ENCODE peak calls at places on chromosome 21, in ten cellular contexts. One of them, this sample, is unnamed.

GRCh38 chr21:38793926-38794713 is 11.6 kb upstream of the ETS2 start:
- DNase-seq in COR-L47: no peak
- DNase-seq in GM23248: no peak
- DNase-seq in germinal center: no peak
- DNase-seq in CD8-positive, alpha-beta T cell: no peak
- DNase-seq in AG08396: no peak
- DNase-seq in suprapubic skin: no peak
- DNase-seq in CD4-positive, alpha-beta T cell: no peak
- DNase-seq in NCI-H1930: no peak
- DNase-seq in SW480: no peak
- DNase-seq in this sample: no peak

GRCh38 chr21:39471598-39471997 is 19.8 kb downstream of the SH3BGR start:
- DNase-seq in GM23248: no peak
- DNase-seq in CD4-positive, alpha-beta T cell: no peak
- DNase-seq in SW480: no peak
- DNase-seq in germinal center: no peak
- DNase-seq in suprapubic skin: no peak
- DNase-seq in NCI-H1930: no peak
- DNase-seq in CD8-positive, alpha-beta T cell: no peak
- DNase-seq in AG08396: no peak
- DNase-seq in COR-L47: no peak
- DNase-seq in this sample: no peak

GRCh38 chr21:29499734-29500343 is 201.1 kb downstream of the BACH1 start:
- DNase-seq in AG08396: peak
- DNase-seq in COR-L47: peak
- DNase-seq in suprapubic skin: no peak
- DNase-seq in SW480: peak
- DNase-seq in NCI-H1930: no peak
- DNase-seq in germinal center: peak
- DNase-seq in CD4-positive, alpha-beta T cell: no peak
- DNase-seq in CD8-positive, alpha-beta T cell: no peak
- DNase-seq in GM23248: peak
- DNase-seq in this sample: peak

GRCh38 chr21:46112731-46113215 is 14.9 kb downstream of the COL6A2 start:
- DNase-seq in COR-L47: no peak
- DNase-seq in AG08396: no peak
- DNase-seq in suprapubic skin: peak
- DNase-seq in SW480: no peak
- DNase-seq in CD8-positive, alpha-beta T cell: peak
- DNase-seq in NCI-H1930: no peak
- DNase-seq in GM23248: no peak
- DNase-seq in CD4-positive, alpha-beta T cell: no peak
- DNase-seq in germinal center: no peak
- DNase-seq in this sample: no peak

GRCh38 chr21:25885880-25886279 is 151.1 kb downstream of the GABPA start:
- DNase-seq in CD4-positive, alpha-beta T cell: no peak
- DNase-seq in germinal center: no peak
- DNase-seq in NCI-H1930: no peak
- DNase-seq in COR-L47: no peak
- DNase-seq in suprapubic skin: no peak
- DNase-seq in SW480: peak
- DNase-seq in AG08396: no peak
- DNase-seq in CD8-positive, alpha-beta T cell: no peak
- DNase-seq in GM23248: no peak
- DNase-seq in this sample: no peak

GRCh38 chr21:38804617-38805281 is 980 bp upstream of the ETS2 start:
- DNase-seq in NCI-H1930: peak
- DNase-seq in AG08396: peak
- DNase-seq in GM23248: peak
- DNase-seq in CD4-positive, alpha-beta T cell: no peak
- DNase-seq in suprapubic skin: peak
- DNase-seq in germinal center: peak
- DNase-seq in COR-L47: peak
- DNase-seq in CD8-positive, alpha-beta T cell: peak
- DNase-seq in SW480: peak
- DNase-seq in this sample: peak

GRCh38 chr21:46157396-46157986 is 2.1 kb upstream of the FTCD start:
- DNase-seq in suprapubic skin: peak
- DNase-seq in GM23248: no peak
- DNase-seq in AG08396: no peak
- DNase-seq in SW480: no peak
- DNase-seq in NCI-H1930: no peak
- DNase-seq in CD8-positive, alpha-beta T cell: no peak
- DNase-seq in germinal center: no peak
- DNase-seq in CD4-positive, alpha-beta T cell: no peak
- DNase-seq in COR-L47: no peak
- DNase-seq in this sample: no peak

GRCh38 chr21:43361127-43361492 is 65.8 kb downstream of the SIK1 start:
- DNase-seq in GM23248: peak
- DNase-seq in suprapubic skin: no peak
- DNase-seq in CD4-positive, alpha-beta T cell: no peak
- DNase-seq in AG08396: peak
- DNase-seq in COR-L47: no peak
- DNase-seq in germinal center: no peak
- DNase-seq in SW480: no peak
- DNase-seq in NCI-H1930: no peak
- DNase-seq in CD8-positive, alpha-beta T cell: peak
- DNase-seq in this sample: no peak

GRCh38 chr21:44566403-44566802 is 7.1 kb upstream of the KRTAP10-4 start:
- DNase-seq in CD8-positive, alpha-beta T cell: no peak
- DNase-seq in COR-L47: no peak
- DNase-seq in NCI-H1930: no peak
- DNase-seq in suprapubic skin: no peak
- DNase-seq in AG08396: no peak
- DNase-seq in CD4-positive, alpha-beta T cell: no peak
- DNase-seq in SW480: no peak
- DNase-seq in GM23248: no peak
- DNase-seq in germinal center: no peak
- DNase-seq in this sample: no peak

GRCh38 chr21:41396452-41397107 is 29.5 kb upstream of the MX1 start:
- DNase-seq in GM23248: peak
- DNase-seq in SW480: no peak
- DNase-seq in CD8-positive, alpha-beta T cell: no peak
- DNase-seq in suprapubic skin: no peak
- DNase-seq in germinal center: no peak
- DNase-seq in NCI-H1930: no peak
- DNase-seq in CD4-positive, alpha-beta T cell: no peak
- DNase-seq in COR-L47: no peak
- DNase-seq in AG08396: no peak
- DNase-seq in this sample: no peak

GRCh38 chr21:44842721-44843445 is 25.0 kb upstream of the SUMO3 start:
- DNase-seq in GM23248: no peak
- DNase-seq in NCI-H1930: no peak
- DNase-seq in SW480: no peak
- DNase-seq in suprapubic skin: no peak
- DNase-seq in CD4-positive, alpha-beta T cell: no peak
- DNase-seq in AG08396: no peak
- DNase-seq in COR-L47: no peak
- DNase-seq in germinal center: no peak
- DNase-seq in CD8-positive, alpha-beta T cell: no peak
- DNase-seq in this sample: no peak

GRCh38 chr21:17798796-17799195 is 20.4 kb downstream of the C21orf91 start:
- DNase-seq in germinal center: no peak
- DNase-seq in CD4-positive, alpha-beta T cell: no peak
- DNase-seq in AG08396: no peak
- DNase-seq in NCI-H1930: no peak
- DNase-seq in suprapubic skin: no peak
- DNase-seq in GM23248: no peak
- DNase-seq in SW480: no peak
- DNase-seq in COR-L47: no peak
- DNase-seq in CD8-positive, alpha-beta T cell: no peak
- DNase-seq in this sample: no peak

GRCh38 chr21:37207441-37208009 is 59.6 kb downstream of the VPS26C start:
- DNase-seq in NCI-H1930: no peak
- DNase-seq in GM23248: peak
- DNase-seq in AG08396: no peak
- DNase-seq in CD4-positive, alpha-beta T cell: no peak
- DNase-seq in COR-L47: no peak
- DNase-seq in SW480: peak
- DNase-seq in CD8-positive, alpha-beta T cell: no peak
- DNase-seq in germinal center: peak
- DNase-seq in suprapubic skin: no peak
- DNase-seq in this sample: peak

GRCh38 chr21:32216293-32216692 is 62.6 kb downstream of the MIS18A start:
- DNase-seq in NCI-H1930: no peak
- DNase-seq in CD8-positive, alpha-beta T cell: no peak
- DNase-seq in SW480: no peak
- DNase-seq in germinal center: no peak
- DNase-seq in GM23248: no peak
- DNase-seq in AG08396: no peak
- DNase-seq in COR-L47: no peak
- DNase-seq in CD4-positive, alpha-beta T cell: no peak
- DNase-seq in suprapubic skin: no peak
- DNase-seq in this sample: no peak

GRCh38 chr21:41768371-41769042 is 1.7 kb upstream of the RIPK4 start:
- DNase-seq in AG08396: peak
- DNase-seq in suprapubic skin: peak
- DNase-seq in COR-L47: peak
- DNase-seq in SW480: peak
- DNase-seq in GM23248: peak
- DNase-seq in CD4-positive, alpha-beta T cell: no peak
- DNase-seq in CD8-positive, alpha-beta T cell: peak
- DNase-seq in NCI-H1930: peak
- DNase-seq in germinal center: no peak
- DNase-seq in this sample: no peak

GRCh38 chr21:24188511-24188910 is 1418.8 kb downstream of the MRPL39 start:
- DNase-seq in AG08396: no peak
- DNase-seq in NCI-H1930: no peak
- DNase-seq in GM23248: no peak
- DNase-seq in CD4-positive, alpha-beta T cell: no peak
- DNase-seq in COR-L47: no peak
- DNase-seq in germinal center: no peak
- DNase-seq in suprapubic skin: no peak
- DNase-seq in CD8-positive, alpha-beta T cell: no peak
- DNase-seq in SW480: no peak
- DNase-seq in this sample: no peak

GRCh38 chr21:45997495-45998275 is 16.1 kb downstream of the COL6A1 start:
- DNase-seq in AG08396: no peak
- DNase-seq in COR-L47: no peak
- DNase-seq in germinal center: no peak
- DNase-seq in SW480: no peak
- DNase-seq in suprapubic skin: peak
- DNase-seq in NCI-H1930: no peak
- DNase-seq in CD8-positive, alpha-beta T cell: peak
- DNase-seq in CD4-positive, alpha-beta T cell: no peak
- DNase-seq in GM23248: no peak
- DNase-seq in this sample: no peak

GRCh38 chr21:37220433-37220980 is 46.6 kb downstream of the VPS26C start:
- DNase-seq in GM23248: peak
- DNase-seq in CD4-positive, alpha-beta T cell: no peak
- DNase-seq in suprapubic skin: no peak
- DNase-seq in SW480: peak
- DNase-seq in COR-L47: peak
- DNase-seq in NCI-H1930: peak
- DNase-seq in AG08396: peak
- DNase-seq in germinal center: no peak
- DNase-seq in CD8-positive, alpha-beta T cell: peak
- DNase-seq in this sample: peak

GRCh38 chr21:28959367-28960099 is 33.1 kb downstream of the LTN1 start:
- DNase-seq in CD8-positive, alpha-beta T cell: no peak
- DNase-seq in GM23248: peak
- DNase-seq in germinal center: no peak
- DNase-seq in CD4-positive, alpha-beta T cell: no peak
- DNase-seq in COR-L47: no peak
- DNase-seq in AG08396: peak
- DNase-seq in SW480: peak
- DNase-seq in NCI-H1930: no peak
- DNase-seq in suprapubic skin: no peak
- DNase-seq in this sample: no peak

This sample was measured in cerebellar cortex.